ENCODE peak calls at places on chromosomes 3 and 15, in six cellular contexts. Z is breast epithelium, A is right lobe of liver, J is neuronal stem cell, O is heart right ventricle, E is lower lobe of right lung. P is an unnamed sample.

GRCh38 chr3:161349529-161350278 is 21.6 kb downstream of the SPTSSB start:
- DNase-seq in A (no peak), Z (no peak), E (no peak), O (no peak), J (no peak), P (no peak)

GRCh38 chr15:60760646-60761504 is 281.9 kb upstream of the ICE2 start:
- DNase-seq in J (no peak), E (no peak), A (no peak), Z (no peak), O (no peak), P (no peak)

GRCh38 chr3:66473181-66473580 is 27.6 kb downstream of the LRIG1 start:
- DNase-seq in Z (no peak), E (no peak), J (no peak), O (no peak), A (no peak), P (no peak)

GRCh38 chr15:38817427-38818155 is 253.0 kb upstream of the RASGRP1 start:
- DNase-seq in J (peak), A (peak), E (peak), O (peak), Z (peak), P (peak)

GRCh38 chr15:67063689-67064606 is 1.5 kb upstream of the SMAD3 start:
- DNase-seq in Z (no peak), O (no peak), A (peak), J (peak), E (peak), P (no peak)

GRCh38 chr15:75030023-75030413 is 6.6 kb downstream of the PPCDC start:
- DNase-seq in J (no peak), O (no peak), E (no peak), A (no peak), Z (no peak), P (peak)

GRCh38 chr3:170868577-170869239 is 1.3 kb downstream of the RPL22L1 start:
- DNase-seq in Z (no peak), A (no peak), O (no peak), J (no peak), E (no peak), P (no peak)

GRCh38 chr15:51782357-51782896 is 31.0 kb downstream of the TMOD2 start:
- DNase-seq in A (no peak), Z (no peak), O (no peak), J (no peak), E (no peak), P (no peak)

GRCh38 chr3:10581251-10581650 is 75.9 kb upstream of the ATP2B2 start:
- DNase-seq in E (no peak), J (no peak), Z (no peak), O (no peak), A (no peak), P (no peak)

GRCh38 chr15:76340802-76341365 is 4.3 kb downstream of the ISL2 start:
- DNase-seq in A (no peak), O (no peak), Z (no peak), J (no peak), E (peak), P (no peak)

DNA sequence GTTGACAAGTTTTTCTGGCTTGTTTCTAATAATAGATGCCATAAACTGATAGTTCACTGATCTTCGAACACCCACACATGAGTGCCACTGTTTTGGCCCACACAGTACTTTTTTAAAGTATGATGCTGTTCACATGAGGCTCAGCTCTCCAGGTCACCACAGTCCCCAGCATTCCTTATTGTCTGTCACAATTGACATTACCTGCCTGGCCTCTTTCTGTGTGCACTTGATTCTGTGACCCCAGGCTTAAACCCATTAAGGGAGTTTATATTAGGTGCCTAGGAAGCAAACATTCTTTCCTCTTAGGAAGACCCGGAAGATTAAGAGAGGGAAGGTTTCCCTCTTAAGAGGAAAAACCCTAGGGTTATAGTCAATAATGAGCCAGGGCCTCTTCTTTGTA is 24.2 kb upstream of the LRRFIP2 start:
- DNase-seq in O (no peak), J (no peak), A (no peak), Z (no peak), E (no peak), P (no peak)
- H3K27ac ChIP-seq in O (no peak), J (no peak), A (no peak), Z (no peak), E (no peak), P (peak)

GRCh38 chr15:40379374-40379773 is 3.1 kb upstream of the KNSTRN start:
- DNase-seq in J (no peak), E (no peak), Z (no peak), A (no peak), O (no peak), P (no peak)
- H3K27ac ChIP-seq in J (no peak), E (no peak), Z (peak), A (no peak), O (peak), P (peak)

GRCh38 chr3:73061416-73061815 is at the start of gene EBLN2:
- DNase-seq in O (no peak), Z (no peak), E (no peak), J (no peak), A (no peak), P (no peak)

GRCh38 chr3:73055583-73056364 is 5.7 kb upstream of the EBLN2 start:
- DNase-seq in Z (no peak), J (no peak), E (no peak), A (no peak), O (no peak), P (no peak)

GRCh38 chr3:73056365-73057150 is 4.9 kb upstream of the EBLN2 start:
- DNase-seq in O (no peak), J (no peak), Z (no peak), A (no peak), E (no peak), P (no peak)

GRCh38 chr3:73060302-73060723 is 1.1 kb upstream of the EBLN2 start:
- DNase-seq in A (no peak), O (no peak), J (no peak), Z (no peak), E (no peak), P (no peak)
- H3K27ac ChIP-seq in A (no peak), O (no peak), J (no peak), Z (no peak), E (no peak), P (peak)

DNA sequence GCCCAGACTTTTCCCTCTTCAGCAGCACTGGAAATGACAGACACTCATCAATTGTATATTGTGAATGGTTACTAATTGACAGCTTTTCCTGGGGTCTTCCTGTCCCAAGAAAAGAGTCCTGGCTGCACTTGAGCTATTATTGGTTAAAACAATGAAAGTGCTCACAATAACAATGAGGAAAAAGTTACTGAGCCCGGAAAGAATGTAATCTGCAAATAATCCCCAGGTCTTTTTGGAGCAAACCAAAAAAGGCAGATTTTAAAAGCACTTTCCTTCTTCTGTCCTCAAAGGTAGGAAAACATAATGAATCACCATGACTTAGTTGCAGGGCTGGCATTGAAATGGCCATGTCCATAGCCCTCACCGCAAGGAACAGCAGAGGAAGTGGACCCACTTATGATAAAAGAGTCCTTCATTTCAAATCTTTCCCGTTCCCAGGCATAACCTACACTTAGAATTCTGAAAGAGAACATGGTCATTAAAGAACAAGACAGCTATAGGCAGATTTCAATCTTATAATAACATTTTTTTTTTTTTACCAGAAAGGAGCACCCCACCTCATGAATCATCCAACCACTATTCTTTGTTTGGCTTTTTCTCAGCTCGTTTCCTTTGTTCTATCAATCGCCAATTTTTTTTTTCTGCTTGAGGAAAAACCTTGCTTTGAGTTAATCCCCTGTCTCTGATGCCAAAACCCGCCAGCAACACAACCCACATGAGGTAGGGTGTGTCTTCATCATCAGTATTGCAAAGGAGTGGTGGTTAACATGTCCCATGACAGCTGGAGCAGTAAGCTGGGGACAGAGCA is 35.5 kb upstream of the ATP1B3 start:
- DNase-seq in O (no peak), A (no peak), J (no peak), Z (no peak), E (no peak), P (no peak)
- H3K27ac ChIP-seq in O (peak), A (no peak), J (no peak), Z (no peak), E (no peak), P (peak)

DNA sequence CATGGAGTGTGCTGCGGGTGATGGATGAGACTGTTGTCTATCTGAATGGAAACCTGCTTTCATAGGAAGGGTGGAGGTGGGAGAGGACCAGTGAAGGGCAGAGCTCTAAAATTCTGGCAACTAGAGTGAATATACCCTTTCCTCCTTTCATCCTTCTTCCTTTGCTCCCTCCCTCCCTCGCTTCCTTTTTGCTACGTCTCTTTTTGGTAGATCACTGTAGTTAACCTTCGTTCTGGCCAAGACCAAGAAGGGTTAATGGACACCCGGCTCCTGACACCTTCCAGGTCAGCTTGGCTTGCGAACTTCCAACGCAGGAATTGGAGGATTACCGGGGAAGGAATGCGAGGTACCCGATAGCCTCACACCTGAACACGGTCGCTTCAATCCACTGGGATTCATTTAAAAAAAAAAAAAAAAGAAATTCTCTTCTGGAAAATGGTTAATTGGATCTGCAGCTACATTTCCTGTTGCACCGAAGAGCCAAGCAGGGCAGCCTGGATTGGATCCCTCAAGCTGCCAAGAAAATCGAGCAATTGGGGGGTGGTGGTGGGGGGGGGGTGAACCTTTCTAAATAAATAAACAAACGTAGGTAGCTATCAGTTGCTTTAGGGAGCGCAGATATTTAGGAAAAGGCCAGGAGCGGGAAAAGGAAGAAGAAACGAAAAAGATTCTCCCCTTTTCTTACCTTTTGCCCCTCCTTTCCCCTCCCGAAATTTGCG is 9.6 kb upstream of the NR2F2 start:
- DNase-seq in E (no peak), Z (no peak), O (no peak), A (no peak), J (no peak), P (no peak)
- H3K27ac ChIP-seq in E (peak), Z (peak), O (peak), A (peak), J (no peak), P (peak)

GRCh38 chr3:177590826-177591225 is 393.5 kb upstream of the TBL1XR1 start:
- DNase-seq in E (no peak), J (no peak), Z (no peak), A (no peak), O (no peak), P (no peak)

GRCh38 chr3:177594096-177594495 is 396.8 kb upstream of the TBL1XR1 start:
- DNase-seq in A (no peak), O (no peak), E (no peak), J (no peak), Z (no peak), P (no peak)

GRCh38 chr3:177591371-177591770 is 394.1 kb upstream of the TBL1XR1 start:
- DNase-seq in E (peak), Z (no peak), A (no peak), J (no peak), O (no peak), P (no peak)

GRCh38 chr3:177589041-177589650 is 391.9 kb upstream of the TBL1XR1 start:
- DNase-seq in J (no peak), Z (no peak), O (no peak), E (no peak), A (no peak), P (no peak)

GRCh38 chr3:177589921-177590336 is 392.6 kb upstream of the TBL1XR1 start:
- DNase-seq in J (peak), O (no peak), Z (no peak), A (no peak), E (no peak), P (no peak)
- H3K27ac ChIP-seq in J (peak), O (no peak), Z (peak), A (no peak), E (no peak), P (no peak)

GRCh38 chr3:4830586-4830914 is 148.7 kb upstream of the BHLHE40 start:
- DNase-seq in Z (no peak), J (no peak), E (no peak), O (no peak), A (no peak), P (no peak)
- H3K27ac ChIP-seq in Z (peak), J (no peak), E (peak), O (peak), A (no peak), P (peak)